ENCODE peak calls at places on chromosome 3, in six cellular contexts. B, H, F, K, Y and I are unnamed samples.

GRCh38 chr3:110608566-110608965 is 463.1 kb upstream of the NECTIN3 start:
- DNase-seq in B (peak; percentile 46), H (peak; percentile 14), F (no peak), K (no peak), Y (no peak), I (no peak)

GRCh38 chr3:127775398-127776109 is 46.8 kb downstream of the MGLL start:
- DNase-seq in B (peak; percentile 80), H (peak; percentile 61), F (no peak), K (no peak), Y (no peak), I (peak; percentile 54)

GRCh38 chr3:21486381-21486935 is 264.6 kb downstream of the ZNF385D start:
- DNase-seq in B (peak; percentile 63), H (no peak), F (no peak), K (no peak), Y (no peak), I (no peak)

GRCh38 chr3:196168808-196169391 is 42.3 kb downstream of the ZDHHC19 start:
- DNase-seq in B (no peak), H (no peak), F (no peak), K (no peak), Y (no peak), I (no peak)

GRCh38 chr3:156360992-156361391 is 193.9 kb downstream of the SSR3 start:
- DNase-seq in B (no peak), H (no peak), F (no peak), K (no peak), Y (no peak), I (no peak)

GRCh38 chr3:152942366-152942765 is 107.4 kb downstream of the P2RY1 start:
- DNase-seq in B (no peak), H (no peak), F (no peak), K (no peak), Y (no peak), I (peak; percentile 56)

GRCh38 chr3:96755519-96755918 is 58.9 kb upstream of the EPHA6 start:
- DNase-seq in B (no peak), H (no peak), F (no peak), K (no peak), Y (no peak), I (no peak)

GRCh38 chr3:57281710-57282109 is 10.8 kb downstream of the ASB14 start:
- DNase-seq in B (no peak), H (no peak), F (no peak), K (no peak), Y (no peak), I (peak; percentile 31)

GRCh38 chr3:196159952-196160804 is 51.0 kb downstream of the ZDHHC19 start:
- DNase-seq in B (peak; percentile 85), H (peak; percentile 34), F (peak; percentile 97), K (peak; percentile 69), Y (no peak), I (peak; percentile 48)

GRCh38 chr3:175007316-175007715 is 148.2 kb downstream of the NAALADL2 start:
- DNase-seq in B (no peak), H (no peak), F (no peak), K (no peak), Y (no peak), I (no peak)

GRCh38 chr3:98690876-98691275 is 72.3 kb upstream of the ST3GAL6 start:
- DNase-seq in B (no peak), H (no peak), F (no peak), K (no peak), Y (no peak), I (peak; percentile 73)

GRCh38 chr3:70554170-70554569 is 241.7 kb upstream of the MDFIC2 start:
- DNase-seq in B (no peak), H (peak; percentile 6), F (no peak), K (no peak), Y (no peak), I (no peak)

GRCh38 chr3:127671523-127672428 is 976 bp upstream of the ABTB1 start:
- DNase-seq in B (no peak), H (peak; percentile 7), F (peak; percentile 64), K (peak; percentile 59), Y (peak; percentile 23), I (no peak)

GRCh38 chr3:45123030-45123429 is 23.1 kb downstream of the CDCP1 start:
- DNase-seq in B (peak; percentile 97), H (peak; percentile 12), F (no peak), K (no peak), Y (no peak), I (peak; percentile 94)
- H3K4me2 ChIP-seq in B (peak overlapping the region; percentile 17), H (peak overlapping the region; percentile 19), F (no peak overlapping the region), K (no peak overlapping the region), Y (no peak overlapping the region), I (peak overlapping the region; percentile 53)

GRCh38 chr3:8324727-8325126 is 176.9 kb upstream of the LMCD1 start:
- DNase-seq in B (peak; percentile 39), H (peak; percentile 21), F (peak; percentile 59), K (peak; percentile 68), Y (peak; percentile 56), I (peak; percentile 13)
- TF ChIP-seq CTCF in B (peak; percentile 60), H (peak; percentile 60), F (peak; percentile 73), K (peak; percentile 67), Y (peak; percentile 64), I (peak; percentile 50)

GRCh38 chr3:129974451-129975331 is at the start of gene TRH:
- DNase-seq in B (no peak), H (no peak), F (no peak), K (peak; percentile 63), Y (peak; percentile 78), I (no peak)
- TF ChIP-seq EZH2 in B (no peak), H (peak; percentile 96), F (no peak), K (peak; percentile 95), Y (peak; percentile 99), I (no peak)

GRCh38 chr3:100029689-100030088 is 84.6 kb downstream of the FILIP1L start:
- DNase-seq in B (no peak), H (no peak), F (no peak), K (no peak), Y (no peak), I (no peak)

GRCh38 chr3:100032262-100032661 is 82.0 kb downstream of the FILIP1L start:
- DNase-seq in B (peak; percentile 67), H (no peak), F (no peak), K (no peak), Y (no peak), I (peak; percentile 83)

GRCh38 chr3:100030914-100031313 is 83.4 kb downstream of the FILIP1L start:
- DNase-seq in B (no peak), H (no peak), F (no peak), K (no peak), Y (no peak), I (no peak)

GRCh38 chr3:100029052-100029451 is 85.2 kb downstream of the FILIP1L start:
- DNase-seq in B (no peak), H (no peak), F (no peak), K (no peak), Y (no peak), I (no peak)

GRCh38 chr3:100030346-100030745 is 84.0 kb downstream of the FILIP1L start:
- DNase-seq in B (no peak), H (no peak), F (no peak), K (no peak), Y (no peak), I (peak; percentile 87)
- H3K4me2 ChIP-seq in B (no peak overlapping the region), H (no peak overlapping the region), F (no peak overlapping the region), K (no peak overlapping the region), Y (no peak overlapping the region), I (no peak overlapping the region)

DNA sequence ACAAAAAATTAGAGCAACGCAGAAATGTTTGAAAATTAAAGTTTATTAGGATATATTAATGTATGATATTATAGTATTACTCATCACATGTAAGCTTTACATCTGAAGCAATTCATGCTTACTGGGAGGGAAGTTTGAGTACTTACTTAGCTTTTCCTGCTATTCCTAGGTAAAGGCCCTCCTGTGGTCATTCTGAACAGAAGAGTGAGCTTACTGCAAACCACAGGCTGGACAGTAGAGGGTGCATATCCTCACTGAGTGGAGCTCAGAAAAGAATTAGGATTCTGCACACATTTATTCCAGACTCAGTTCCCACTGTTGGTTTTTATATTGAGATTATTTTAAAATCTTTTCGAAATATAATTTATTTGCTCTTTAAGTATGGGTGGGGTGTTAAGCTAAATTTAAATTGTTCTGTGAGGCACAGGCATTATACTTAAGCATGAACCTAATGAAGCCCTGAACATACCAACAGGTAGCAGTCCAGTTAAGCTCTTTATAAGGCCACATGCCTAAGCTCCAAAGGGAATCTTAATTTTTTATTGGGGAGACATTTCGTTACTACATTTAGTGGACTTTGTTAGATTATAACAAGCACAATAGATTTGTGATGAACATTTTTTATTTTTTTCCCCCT is 10.2 kb downstream of the MRPS22 start:
- DNase-seq in B (peak; percentile 69), H (peak; percentile 65), F (no peak), K (no peak), Y (peak; percentile 64), I (peak; percentile 54)
- TF ChIP-seq CTCF in B (peak; percentile 97), H (peak; percentile 77), F (peak; percentile 44), K (peak; percentile 89), Y (peak; percentile 72), I (peak; percentile 60)

DNA sequence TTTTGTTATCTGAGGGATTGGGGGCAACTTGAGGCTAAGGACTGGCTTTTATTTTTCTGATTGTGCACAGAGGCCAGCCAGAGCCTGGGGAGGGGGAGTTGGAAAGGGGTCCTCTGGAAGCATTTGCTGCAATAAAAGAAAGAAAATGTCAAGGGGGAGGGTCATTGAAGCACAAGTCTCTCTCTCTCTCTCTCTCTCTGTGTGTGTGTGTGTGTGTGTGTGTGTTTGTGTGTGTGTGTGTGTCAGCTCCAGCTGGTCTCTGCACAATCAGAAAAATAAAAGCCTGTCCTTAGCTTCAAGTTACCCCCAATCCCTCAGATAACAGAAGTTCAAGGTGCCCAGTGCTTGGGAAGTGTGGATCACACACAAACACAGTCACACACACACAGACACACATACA is 52.1 kb upstream of the CCDC174 start:
- DNase-seq in B (no peak), H (no peak), F (no peak), K (no peak), Y (no peak), I (no peak)
- TF ChIP-seq EZH2 in B (no peak), H (no peak), F (no peak), K (no peak), Y (no peak), I (no peak)

GRCh38 chr3:72816843-72817485 is 31.3 kb downstream of the SHQ1 start:
- DNase-seq in B (no peak), H (no peak), F (no peak), K (no peak), Y (no peak), I (no peak)
- H3K4me2 ChIP-seq in B (no peak overlapping the region), H (no peak overlapping the region), F (no peak overlapping the region), K (no peak overlapping the region), Y (no peak overlapping the region), I (no peak overlapping the region)

DNA sequence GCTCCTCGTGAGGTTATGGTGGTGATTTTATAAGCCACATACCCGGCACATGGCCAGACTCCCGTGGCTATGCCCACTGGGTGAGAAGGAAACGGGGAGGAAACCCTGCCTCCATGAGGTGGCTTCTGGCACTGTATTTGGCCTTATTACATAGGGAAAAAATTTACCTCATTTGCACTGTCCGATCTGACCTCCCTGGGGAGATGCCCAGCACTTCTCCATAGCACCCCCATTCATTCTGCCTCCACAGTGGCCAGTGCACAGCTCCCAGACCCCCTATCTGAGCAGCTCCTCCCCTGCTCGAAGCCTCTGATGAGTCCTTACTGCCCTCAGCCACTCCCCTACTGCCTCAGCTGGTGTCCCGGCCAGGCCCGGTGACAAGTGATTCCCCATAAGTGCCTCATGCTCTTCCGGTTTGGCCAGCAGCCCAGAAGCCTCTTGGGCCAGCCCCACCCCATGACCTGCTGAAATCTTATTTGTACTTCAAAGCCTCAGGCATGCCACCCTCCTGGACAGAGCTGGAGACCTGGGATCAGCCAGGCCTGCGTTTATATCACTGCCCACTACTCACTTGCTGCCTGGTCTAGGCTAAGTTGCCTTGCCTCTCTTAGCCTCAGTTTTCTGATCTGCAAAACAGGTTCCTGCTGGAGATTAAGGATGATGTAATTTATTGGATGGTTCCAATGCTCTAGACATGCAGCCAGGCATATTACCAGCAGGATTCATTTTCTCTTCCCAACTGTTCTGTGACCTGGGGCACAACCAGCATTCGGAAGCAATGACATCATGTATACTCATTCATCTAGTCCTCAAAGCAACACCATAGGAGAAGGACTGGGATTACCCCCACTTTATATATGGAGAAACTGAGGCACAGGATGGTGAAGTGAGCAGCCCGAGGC is 30.6 kb upstream of the SLC6A6 start:
- DNase-seq in B (peak; percentile 61), H (peak; percentile 7), F (no peak), K (no peak), Y (no peak), I (peak; percentile 52)
- TF ChIP-seq CTCF in B (no peak), H (no peak), F (no peak), K (no peak), Y (no peak), I (peak; percentile 26)